ENCODE peak calls at places on chromosomes 1 and 21, in seven cellular contexts. N is mesendoderm; V is iPS-NIHi11; E is CD4-positive, CD25-positive, alpha-beta regulatory T cell; W is stromal cell of bone marrow; I is mucosa of descending colon; S is stimulated activated CD4-positive, alpha-beta T cell treated with anti-CD3 and anti-CD28 coated beads, Interleukin-1b, Interleukin-23, amount 100 ng/mL, for 4 hours. P is an unnamed sample.

GRCh38 chr1:199096601-199097000 is 457.8 kb downstream of the PTPRC start:
- DNase-seq in I (no peak), W (no peak), E (no peak), N (no peak), V (no peak), S (no peak), P (no peak)

GRCh38 chr1:180863158-180863775 is 49.4 kb upstream of the KIAA1614 start:
- DNase-seq in W (peak), V (peak), E (peak), N (peak), I (peak), S (peak), P (no peak)

GRCh38 chr21:31930001-31930400 is 57.2 kb downstream of the HUNK start:
- DNase-seq in W (no peak), S (no peak), E (no peak), I (no peak), V (no peak), N (no peak), P (no peak)

GRCh38 chr1:25146382-25146855 is 85.9 kb downstream of the SYF2 start:
- DNase-seq in N (no peak), E (no peak), I (no peak), V (no peak), S (no peak), W (no peak), P (no peak)

GRCh38 chr1:165988275-165988674 is 160.9 kb downstream of the UCK2 start:
- DNase-seq in S (no peak), W (no peak), N (peak), E (no peak), V (no peak), I (no peak), P (no peak)

GRCh38 chr1:161177936-161178244 is 583 bp upstream of the B4GALT3 start:
- DNase-seq in V (no peak), S (no peak), I (no peak), N (no peak), E (no peak), W (no peak), P (no peak)

GRCh38 chr1:193111641-193112090 is 6.5 kb upstream of the GLRX2 start:
- DNase-seq in E (no peak), V (no peak), W (peak), I (no peak), S (no peak), N (peak), P (no peak)

GRCh38 chr1:195663549-195664280 is 944.5 kb downstream of the KCNT2 start:
- DNase-seq in E (no peak), N (peak), S (no peak), I (no peak), W (peak), V (no peak), P (no peak)

GRCh38 chr21:35179990-35180557 is 131.0 kb upstream of the RUNX1 start:
- DNase-seq in V (no peak), W (no peak), E (no peak), S (no peak), I (no peak), N (no peak), P (no peak)

GRCh38 chr1:22527555-22528296 is 35.6 kb upstream of the EPHA8 start:
- DNase-seq in V (peak), I (no peak), S (no peak), N (peak), W (no peak), E (no peak), P (no peak)

GRCh38 chr1:203524824-203525223 is 30.9 kb downstream of the OPTC start:
- DNase-seq in S (no peak), I (no peak), W (no peak), E (no peak), N (no peak), V (no peak), P (no peak)

GRCh38 chr1:23581219-23581618 is 21.9 kb upstream of the ID3 start:
- DNase-seq in I (no peak), V (no peak), S (no peak), W (no peak), N (no peak), E (no peak), P (no peak)

GRCh38 chr1:113981962-113982931 is 3.0 kb downstream of the OLFML3 start:
- DNase-seq in I (peak), W (peak), E (no peak), N (peak), S (no peak), V (peak), P (no peak)

GRCh38 chr1:212359794-212360479 is 54.7 kb downstream of the PACC1 start:
- DNase-seq in S (no peak), E (no peak), V (no peak), W (no peak), N (no peak), I (no peak), P (no peak)

GRCh38 chr1:226577401-226578180 is 29.0 kb downstream of the STUM start:
- DNase-seq in E (no peak), I (no peak), V (peak), W (no peak), S (no peak), N (no peak), P (no peak)

GRCh38 chr1:189409774-189410173 is 1067.9 kb downstream of the BRINP3 start:
- DNase-seq in I (no peak), W (no peak), V (no peak), S (no peak), E (no peak), N (no peak), P (no peak)

P was measured in progenitor cell of endocrine pancreas.